ENCODE peak calls at places on chromosomes 3 and 15, in nine cellular contexts. G is PC-3; I is ovary; Z is pancreas; C is HL-60; H is brain microvascular endothelial cell; P is breast epithelium; J is Panc1; O is CD8-positive, alpha-beta T cell. W is an unnamed sample. For H3K27me3, the result is how much of the 10 kb centered on the place peaks cover.

GRCh38 chr3:43926073-43926472 is 235.3 kb downstream of the ABHD5 start:
- DNase-seq in G (no peak), I (no peak), Z (no peak), C (no peak), H (no peak), P (no peak), J (no peak), O (no peak), W (no peak)

GRCh38 chr15:52805351-52806283 is 15.5 kb upstream of the ONECUT1 start:
- DNase-seq in G (no peak), I (no peak), Z (peak), C (no peak), H (no peak), P (no peak), J (no peak), O (peak), W (no peak)

GRCh38 chr3:71376911-71377310 is 206.6 kb downstream of the FOXP1 start:
- DNase-seq in G (no peak), I (no peak), Z (no peak), C (no peak), H (no peak), P (no peak), J (no peak), O (no peak), W (no peak)

GRCh38 chr15:64247906-64248541 is 85.2 kb upstream of the PPIB start:
- DNase-seq in G (peak), I (no peak), Z (peak), C (peak), H (peak), P (no peak), J (peak), O (no peak), W (no peak)

GRCh38 chr3:25478358-25478757 is 50.3 kb downstream of the RARB start:
- DNase-seq in G (no peak), I (no peak), Z (no peak), C (no peak), H (no peak), P (no peak), J (no peak), O (no peak), W (no peak)

GRCh38 chr3:128598884-128599664 is 51.5 kb downstream of the RPN1 start:
- DNase-seq in G (no peak), I (no peak), Z (no peak), C (no peak), H (no peak), P (no peak), J (no peak), O (no peak), W (no peak)

GRCh38 chr3:48897401-48898376 is 993 bp downstream of the SLC25A20 start:
- DNase-seq in G (peak), I (no peak), Z (peak), C (peak), H (no peak), P (no peak), J (no peak), O (no peak), W (peak)

GRCh38 chr15:71252036-71252898 is 137.0 kb downstream of the THSD4 start:
- DNase-seq in G (peak), I (no peak), Z (no peak), C (no peak), H (peak), P (no peak), J (no peak), O (no peak), W (peak)

GRCh38 chr3:124059580-124059979 is 67.7 kb upstream of the ROPN1 start:
- DNase-seq in G (no peak), I (no peak), Z (no peak), C (no peak), H (no peak), P (no peak), J (no peak), O (no peak), W (no peak)

GRCh38 chr15:78638658-78639314 is 2.2 kb downstream of the CHRNB4 start:
- DNase-seq in G (peak), I (no peak), Z (peak), C (no peak), H (peak), P (no peak), J (no peak), O (no peak), W (no peak)

GRCh38 chr3:181486496-181486895 is 225.2 kb upstream of the SOX2 start:
- DNase-seq in G (no peak), I (no peak), Z (no peak), C (no peak), H (no peak), P (no peak), J (no peak), O (no peak), W (no peak)

GRCh38 chr15:78427985-78428384 is 10.0 kb upstream of the IREB2 start:
- DNase-seq in G (no peak), I (no peak), Z (no peak), C (no peak), H (no peak), P (no peak), J (no peak), O (no peak), W (no peak)

GRCh38 chr15:57667171-57667924 is 39.2 kb upstream of the POLR2M start:
- DNase-seq in G (peak), I (peak), Z (peak), C (no peak), H (peak), P (no peak), J (no peak), O (no peak), W (no peak)

GRCh38 chr3:100340527-100340926 is 6.0 kb downstream of the NIT2 start:
- DNase-seq in G (no peak), I (no peak), Z (no peak), C (no peak), H (no peak), P (no peak), J (no peak), O (no peak), W (no peak)

GRCh38 chr15:25643120-25643519 is 204.3 kb upstream of the UBE3A start:
- DNase-seq in G (no peak), I (no peak), Z (no peak), C (no peak), H (no peak), P (no peak), J (no peak), O (no peak), W (no peak)

GRCh38 chr3:139577899-139578298 is 38.4 kb upstream of the RBP1 start:
- DNase-seq in G (no peak), I (no peak), Z (no peak), C (no peak), H (no peak), P (no peak), J (no peak), O (no peak), W (no peak)

GRCh38 chr3:193972816-193973215 is 163.1 kb upstream of the HES1 start:
- DNase-seq in G (no peak), I (no peak), Z (no peak), C (no peak), H (no peak), P (no peak), J (no peak), O (no peak), W (no peak)

GRCh38 chr3:193968575-193968974 is 167.4 kb upstream of the HES1 start:
- DNase-seq in G (no peak), I (no peak), Z (no peak), C (no peak), H (no peak), P (no peak), J (no peak), O (no peak), W (no peak)

GRCh38 chr3:193974147-193974546 is 161.8 kb upstream of the HES1 start:
- DNase-seq in G (no peak), I (no peak), Z (no peak), C (no peak), H (peak), P (no peak), J (no peak), O (no peak), W (no peak)

GRCh38 chr3:193971268-193971751 is 164.6 kb upstream of the HES1 start:
- DNase-seq in G (peak), I (no peak), Z (no peak), C (no peak), H (peak), P (no peak), J (no peak), O (no peak), W (no peak)

DNA sequence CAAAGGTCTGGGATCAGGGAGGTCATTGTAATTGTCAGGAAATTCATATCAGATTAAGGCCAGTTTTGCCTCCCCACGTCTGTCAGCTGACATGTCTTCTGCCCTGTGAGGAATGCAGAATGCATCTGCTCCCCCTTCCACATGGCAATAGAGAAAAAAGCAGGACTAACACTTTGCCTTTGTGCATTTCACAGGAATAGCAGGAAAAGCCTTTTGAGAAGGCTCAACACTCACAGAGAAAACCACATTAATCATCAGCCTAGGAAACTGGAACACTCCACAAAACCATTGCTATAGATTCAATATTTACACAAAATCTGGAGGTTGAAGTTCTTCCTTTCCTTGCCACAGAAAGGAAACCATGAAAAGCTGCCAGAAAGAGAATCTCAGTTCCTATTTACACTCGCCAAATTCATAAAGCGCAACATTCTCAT is 165.2 kb upstream of the HES1 start:
- DNase-seq in G (peak), I (no peak), Z (no peak), C (no peak), H (no peak), P (no peak), J (no peak), O (no peak), W (no peak)
- H3K27me3 ChIP-seq in G (under half), I (under half), Z (under half), C (under half), H (under half), P (under half), J (under half), O (under half), W (under half)

GRCh38 chr3:173733029-173733652 is 335.6 kb downstream of the NLGN1 start:
- DNase-seq in G (peak), I (no peak), Z (no peak), C (no peak), H (peak), P (no peak), J (no peak), O (no peak), W (no peak)
- TF ChIP-seq CTCF in G (peak), I (no peak), Z (peak), C (no peak), H (peak), P (no peak), J (peak), O (no peak), W (no peak)

GRCh38 chr15:45644437-45644836 is 9.6 kb downstream of the SQOR start:
- DNase-seq in G (no peak), I (no peak), Z (no peak), C (no peak), H (no peak), P (no peak), J (no peak), O (no peak), W (no peak)

GRCh38 chr15:45646220-45646619 is 11.4 kb downstream of the SQOR start:
- DNase-seq in G (peak), I (no peak), Z (no peak), C (no peak), H (peak), P (no peak), J (no peak), O (no peak), W (no peak)

GRCh38 chr15:45647828-45648227 is 13.0 kb downstream of the SQOR start:
- DNase-seq in G (no peak), I (no peak), Z (no peak), C (no peak), H (no peak), P (no peak), J (no peak), O (no peak), W (no peak)

GRCh38 chr15:45642203-45642932 is 7.5 kb downstream of the SQOR start:
- DNase-seq in G (peak), I (peak), Z (no peak), C (no peak), H (peak), P (no peak), J (no peak), O (no peak), W (no peak)

GRCh38 chr15:45645026-45645980 is 10.5 kb downstream of the SQOR start:
- DNase-seq in G (peak), I (no peak), Z (no peak), C (peak), H (peak), P (no peak), J (no peak), O (no peak), W (no peak)
- H3K4me3 ChIP-seq in G (no peak), I (no peak), Z (no peak), C (no peak), H (no peak), P (no peak), J (no peak), O (no peak), W (no peak)

GRCh38 chr3:192794216-192794615 is 66.9 kb upstream of the FGF12 start:
- DNase-seq in G (no peak), I (no peak), Z (no peak), C (no peak), H (no peak), P (no peak), J (no peak), O (no peak), W (no peak)
- H3K27me3 ChIP-seq in G (under half), I (under half), Z (under half), C (under half), H (under half), P (under half), J (under half), O (under half), W (under half)

GRCh38 chr3:12076021-12076420 is 71.8 kb downstream of the SYN2 start:
- DNase-seq in G (no peak), I (no peak), Z (no peak), C (no peak), H (no peak), P (no peak), J (no peak), O (no peak), W (no peak)
- TF ChIP-seq CTCF in G (no peak), I (no peak), Z (no peak), C (no peak), H (no peak), P (no peak), J (no peak), O (no peak), W (no peak)

DNA sequence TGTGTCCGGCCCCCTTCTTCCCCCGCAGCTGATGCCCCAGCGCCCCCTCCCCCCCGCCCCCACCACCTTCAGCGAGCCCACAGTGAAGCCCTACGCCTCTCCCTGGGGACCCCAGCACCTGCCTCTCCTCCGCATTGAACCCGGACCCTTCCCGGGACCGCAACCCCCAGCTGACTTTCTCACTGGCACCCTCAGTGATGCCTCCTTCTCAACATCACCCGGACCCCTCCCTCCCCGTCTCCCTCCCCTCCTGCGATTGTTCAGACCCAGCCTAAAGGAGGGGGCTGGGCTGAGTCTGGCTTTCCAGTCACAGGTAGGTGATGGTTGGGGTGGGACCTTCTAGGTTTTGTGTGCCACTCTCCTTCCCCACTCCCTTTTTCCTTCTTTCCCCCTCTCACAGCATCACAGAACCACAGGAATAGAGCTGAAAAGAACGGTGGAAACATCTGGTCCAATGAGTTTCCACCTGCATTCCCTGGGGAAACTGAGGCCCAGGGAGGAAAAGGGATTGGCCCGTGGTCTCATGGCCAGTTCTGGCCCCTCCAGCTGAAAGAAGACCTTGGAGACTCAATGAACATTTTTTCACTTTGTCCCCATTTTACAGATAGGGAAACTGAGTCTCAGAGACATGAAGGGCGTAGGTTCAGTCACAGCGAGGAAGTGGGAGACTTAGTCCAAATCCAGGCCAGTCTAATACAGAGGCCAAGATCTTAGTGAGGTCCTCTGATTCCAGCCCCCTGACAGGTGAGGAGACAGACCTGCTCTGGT is 828 bp downstream of the CAND2 start:
- DNase-seq in G (no peak), I (peak), Z (no peak), C (no peak), H (no peak), P (no peak), J (no peak), O (no peak), W (no peak)
- H3K4me3 ChIP-seq in G (no peak), I (peak), Z (no peak), C (no peak), H (peak), P (peak), J (no peak), O (no peak), W (peak)

W was measured in Peyer's patch.